ENCODE peak calls at places on chromosomes 12 and 14, in four cellular contexts. One of them, this sample, is unnamed.

GRCh38 chr12:54360717-54361456 is 3.4 kb downstream of the GPR84 start:
- DNase-seq in GM12878: no peak
- DNase-seq in K562: peak; percentile 47
- DNase-seq in HepG2: peak; percentile 82
- DNase-seq in this sample: peak; percentile 78

GRCh38 chr14:90575781-90576180 is 179.0 kb downstream of the CALM1 start:
- DNase-seq in HepG2: no peak
- DNase-seq in K562: no peak
- DNase-seq in GM12878: no peak
- DNase-seq in this sample: no peak

GRCh38 chr14:78135450-78135891 is 34.7 kb upstream of the NRXN3 start:
- DNase-seq in K562: peak; percentile 8
- DNase-seq in GM12878: no peak
- DNase-seq in HepG2: no peak
- DNase-seq in this sample: peak; percentile 85

GRCh38 chr12:80909370-80909769 is 28.4 kb downstream of the LIN7A start:
- DNase-seq in HepG2: no peak
- DNase-seq in K562: no peak
- DNase-seq in GM12878: no peak
- DNase-seq in this sample: no peak

GRCh38 chr12:62866451-62867082 is 68.4 kb downstream of the PPM1H start:
- DNase-seq in HepG2: peak; percentile 68
- DNase-seq in GM12878: no peak
- DNase-seq in K562: no peak
- DNase-seq in this sample: peak; percentile 58

GRCh38 chr12:48454675-48455074 is 17.7 kb upstream of the ANP32D start:
- DNase-seq in HepG2: peak; percentile 5
- DNase-seq in K562: no peak
- DNase-seq in GM12878: no peak
- DNase-seq in this sample: peak; percentile 50

GRCh38 chr12:119229837-119230236 is 51.1 kb downstream of the HSPB8 start:
- DNase-seq in GM12878: no peak
- DNase-seq in HepG2: peak; percentile 55
- DNase-seq in K562: peak; percentile 70
- DNase-seq in this sample: peak; percentile 84

GRCh38 chr14:61296707-61297502 is 15.8 kb upstream of the TMEM30B start:
- DNase-seq in GM12878: peak; percentile 23
- DNase-seq in HepG2: peak; percentile 20
- DNase-seq in K562: no peak
- DNase-seq in this sample: peak; percentile 49

GRCh38 chr12:110543252-110543959 is 39.7 kb downstream of the PPTC7 start:
- DNase-seq in K562: no peak
- DNase-seq in HepG2: no peak
- DNase-seq in GM12878: peak; percentile 90
- DNase-seq in this sample: no peak

GRCh38 chr14:49972199-49972671 is 79.4 kb downstream of the ARF6 start:
- DNase-seq in HepG2: no peak
- DNase-seq in GM12878: no peak
- DNase-seq in K562: no peak
- DNase-seq in this sample: peak; percentile 66

GRCh38 chr12:58547217-58547616 is 373.1 kb downstream of the LRIG3 start:
- DNase-seq in GM12878: no peak
- DNase-seq in K562: no peak
- DNase-seq in HepG2: no peak
- DNase-seq in this sample: no peak

GRCh38 chr12:53804429-53804828 is 52.6 kb upstream of the CISTR start:
- DNase-seq in GM12878: no peak
- DNase-seq in K562: no peak
- DNase-seq in HepG2: no peak
- DNase-seq in this sample: no peak

GRCh38 chr14:67517083-67517482 is 16.0 kb upstream of the PLEKHH1 start:
- DNase-seq in GM12878: no peak
- DNase-seq in HepG2: no peak
- DNase-seq in K562: no peak
- DNase-seq in this sample: no peak

GRCh38 chr14:65228956-65229355 is 126.6 kb upstream of the MAX start:
- DNase-seq in K562: no peak
- DNase-seq in GM12878: no peak
- DNase-seq in HepG2: no peak
- DNase-seq in this sample: no peak

GRCh38 chr12:80299976-80300375 is 144.1 kb upstream of the PTPRQ start:
- DNase-seq in K562: no peak
- DNase-seq in HepG2: no peak
- DNase-seq in GM12878: peak; percentile 76
- DNase-seq in this sample: no peak

GRCh38 chr14:56514663-56515371 is 64.8 kb upstream of the TMEM260 start:
- DNase-seq in GM12878: no peak
- DNase-seq in K562: peak; percentile 7
- DNase-seq in HepG2: no peak
- DNase-seq in this sample: no peak

GRCh38 chr12:124632510-124632909 is 65.1 kb upstream of the NCOR2 start:
- DNase-seq in HepG2: no peak
- DNase-seq in GM12878: no peak
- DNase-seq in K562: peak; percentile 70
- DNase-seq in this sample: no peak

GRCh38 chr12:111175404-111175803 is 193.5 kb downstream of the PHETA1 start:
- DNase-seq in K562: no peak
- DNase-seq in HepG2: no peak
- DNase-seq in GM12878: no peak
- DNase-seq in this sample: no peak

GRCh38 chr12:103882861-103883596 is 42.0 kb upstream of the NT5DC3 start:
- DNase-seq in K562: no peak
- DNase-seq in GM12878: no peak
- DNase-seq in HepG2: no peak
- DNase-seq in this sample: no peak

GRCh38 chr14:78010688-78011087 is 159.5 kb upstream of the NRXN3 start:
- DNase-seq in K562: no peak
- DNase-seq in GM12878: no peak
- DNase-seq in HepG2: no peak
- DNase-seq in this sample: no peak

GRCh38 chr12:48988030-48988649 is 10.0 kb downstream of the WNT1 start:
- DNase-seq in K562: peak; percentile 80
- DNase-seq in GM12878: no peak
- DNase-seq in HepG2: peak; percentile 46
- DNase-seq in this sample: peak; percentile 66

GRCh38 chr12:109728921-109729836 is 15.6 kb downstream of the FAM222A start:
- DNase-seq in GM12878: no peak
- DNase-seq in K562: no peak
- DNase-seq in HepG2: no peak
- DNase-seq in this sample: no peak

GRCh38 chr12:30197392-30198047 is 413.8 kb upstream of the TMTC1 start:
- DNase-seq in HepG2: no peak
- DNase-seq in K562: no peak
- DNase-seq in GM12878: no peak
- DNase-seq in this sample: no peak

GRCh38 chr12:92259852-92260251 is 114.2 kb upstream of the BTG1 start:
- DNase-seq in K562: no peak
- DNase-seq in GM12878: no peak
- DNase-seq in HepG2: no peak
- DNase-seq in this sample: no peak

GRCh38 chr12:95623554-95624170 is 72.4 kb upstream of the USP44 start:
- DNase-seq in HepG2: peak; percentile 73
- DNase-seq in K562: peak; percentile 63
- DNase-seq in GM12878: no peak
- DNase-seq in this sample: peak; percentile 82

GRCh38 chr12:132765366-132765765 is 3.7 kb upstream of the ANKLE2 start:
- DNase-seq in GM12878: no peak
- DNase-seq in K562: no peak
- DNase-seq in HepG2: no peak
- DNase-seq in this sample: no peak

GRCh38 chr14:30656190-30656632 is 34.1 kb downstream of the SCFD1 start:
- DNase-seq in GM12878: peak; percentile 4
- DNase-seq in K562: no peak
- DNase-seq in HepG2: peak; percentile 68
- DNase-seq in this sample: peak; percentile 21

GRCh38 chr14:94540031-94540794 is 21.0 kb upstream of the SERPINA4 start:
- DNase-seq in GM12878: no peak
- DNase-seq in K562: no peak
- DNase-seq in HepG2: peak; percentile 69
- DNase-seq in this sample: no peak

GRCh38 chr12:92827836-92828431 is 101.2 kb downstream of the EEA1 start:
- DNase-seq in K562: peak; percentile 15
- DNase-seq in HepG2: peak; percentile 46
- DNase-seq in GM12878: peak; percentile 12
- DNase-seq in this sample: peak; percentile 36

GRCh38 chr12:102317155-102317554 is 119.5 kb upstream of the PMCH start:
- DNase-seq in K562: no peak
- DNase-seq in GM12878: no peak
- DNase-seq in HepG2: no peak
- DNase-seq in this sample: no peak

GRCh38 chr14:76937181-76938091 is 91.1 kb downstream of the IRF2BPL start:
- DNase-seq in GM12878: no peak
- DNase-seq in K562: peak; percentile 28
- DNase-seq in HepG2: no peak
- DNase-seq in this sample: no peak

GRCh38 chr14:33762462-33762861 is 188.4 kb downstream of the EGLN3 start:
- DNase-seq in K562: no peak
- DNase-seq in GM12878: no peak
- DNase-seq in HepG2: no peak
- DNase-seq in this sample: no peak

GRCh38 chr12:71134405-71134804 is 23.4 kb downstream of the TSPAN8 start:
- DNase-seq in HepG2: peak; percentile 22
- DNase-seq in K562: no peak
- DNase-seq in GM12878: no peak
- DNase-seq in this sample: no peak

DNA sequence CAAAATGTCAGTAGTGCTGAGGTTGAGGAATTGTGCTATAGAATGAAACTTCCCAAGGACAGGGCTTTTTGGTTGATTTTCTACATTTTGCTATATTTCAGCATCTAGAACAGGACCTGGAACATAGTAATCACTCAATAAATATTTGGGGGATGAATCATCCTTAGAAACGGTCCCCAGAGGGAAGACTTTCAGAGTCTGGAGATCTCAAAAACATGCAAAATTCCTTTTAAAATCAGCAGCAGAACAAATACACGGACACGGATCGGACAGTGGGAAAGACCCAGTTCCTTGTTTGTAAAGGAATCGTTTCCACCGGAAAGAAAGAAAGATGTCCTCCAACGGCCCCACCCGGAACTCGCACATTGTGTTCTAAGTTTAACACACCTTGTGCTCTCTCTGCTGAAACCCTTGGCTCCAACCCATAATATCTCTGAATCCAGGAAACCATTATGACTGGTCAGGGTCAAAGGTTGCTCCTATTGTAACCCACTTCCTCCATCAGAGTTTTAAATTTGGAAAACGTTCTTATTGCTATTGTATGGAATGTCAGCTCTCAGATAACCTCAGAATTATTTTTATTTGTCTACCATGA is 617.2 kb downstream of the MED13L start:
- DNase-seq in K562: no peak
- DNase-seq in HepG2: no peak
- DNase-seq in GM12878: no peak
- DNase-seq in this sample: no peak
- TF ChIP-seq HDAC2 in K562: no peak
- TF ChIP-seq HDAC2 in HepG2: no peak
- TF ChIP-seq HDAC2 in GM12878: no peak
- TF ChIP-seq HDAC2 in this sample: no peak

GRCh38 chr14:54278087-54278486 is 118.7 kb upstream of the CDKN3 start:
- DNase-seq in K562: peak; percentile 6
- DNase-seq in GM12878: no peak
- DNase-seq in HepG2: no peak
- DNase-seq in this sample: no peak
- TF ChIP-seq ESRRA in K562: no peak
- TF ChIP-seq ESRRA in GM12878: no peak
- TF ChIP-seq ESRRA in HepG2: no peak
- TF ChIP-seq ESRRA in this sample: no peak

DNA sequence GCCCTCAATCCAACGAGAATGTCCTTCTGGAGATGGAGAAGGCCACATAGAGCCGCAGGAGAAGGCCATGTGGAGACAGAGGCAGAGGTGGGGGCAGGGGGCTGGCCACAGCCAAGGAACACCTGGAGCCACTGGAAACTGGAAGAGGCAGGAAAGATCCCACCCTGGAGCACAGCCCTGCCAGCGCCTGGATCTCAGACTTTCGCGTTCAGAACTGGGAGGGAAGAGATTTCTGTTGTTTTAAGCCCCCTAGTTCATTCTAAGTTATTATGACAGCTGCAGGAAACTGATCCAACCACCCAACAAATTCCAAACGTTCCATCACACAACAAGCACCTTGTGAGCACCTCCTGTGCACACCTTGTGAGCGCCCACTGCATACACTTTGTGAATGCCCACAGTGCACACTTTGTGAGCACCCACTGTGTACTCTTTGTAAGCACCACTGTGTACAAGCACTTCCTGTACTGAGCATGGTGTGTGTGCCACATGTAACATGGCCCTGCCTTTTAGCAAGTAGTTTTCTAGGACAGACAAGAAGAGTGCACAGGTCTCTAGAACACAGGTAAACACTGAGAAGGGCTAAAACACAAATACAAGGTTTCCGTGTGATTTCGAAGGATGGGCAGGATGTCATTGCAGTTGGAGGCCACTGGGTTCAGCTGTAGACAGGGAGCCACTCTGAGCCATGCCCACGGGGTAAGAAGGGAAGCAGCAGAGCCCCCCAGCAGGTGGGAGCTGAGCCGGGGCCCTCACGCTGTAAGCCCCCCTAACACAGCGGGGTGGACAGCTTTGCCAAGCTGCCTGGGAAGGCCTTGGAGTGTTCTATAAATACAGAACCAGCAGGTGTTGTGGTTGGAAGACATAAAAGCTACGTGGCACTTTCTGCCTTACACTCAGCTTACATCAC is 15.4 kb downstream of the RIMBP2 start:
- DNase-seq in GM12878: no peak
- DNase-seq in HepG2: no peak
- DNase-seq in K562: no peak
- DNase-seq in this sample: no peak
- H3K4me1 ChIP-seq in GM12878: no peaks in the 10 kb centered on the region
- H3K4me1 ChIP-seq in HepG2: no peaks in the 10 kb centered on the region
- H3K4me1 ChIP-seq in K562: no peaks in the 10 kb centered on the region
- H3K4me1 ChIP-seq in this sample: no peaks in the 10 kb centered on the region

GRCh38 chr12:28650906-28651305 is 460.6 kb downstream of the CCDC91 start:
- DNase-seq in HepG2: no peak
- DNase-seq in K562: no peak
- DNase-seq in GM12878: no peak
- DNase-seq in this sample: no peak

GRCh38 chr12:28652239-28652638 is 462.0 kb downstream of the CCDC91 start:
- DNase-seq in K562: no peak
- DNase-seq in GM12878: no peak
- DNase-seq in HepG2: no peak
- DNase-seq in this sample: no peak
- TF ChIP-seq HDAC2 in K562: no peak
- TF ChIP-seq HDAC2 in GM12878: no peak
- TF ChIP-seq HDAC2 in HepG2: no peak
- TF ChIP-seq HDAC2 in this sample: no peak

This sample was measured in A549.